ENCODE peak calls at places on chromosomes 5 and 9, in nine cellular contexts. C, V, W, Y, T, H, O, X and Z are unnamed samples.

GRCh38 chr9:100088202-100088601 is 10.6 kb downstream of the ERP44 start:
- DNase-seq in C (no peak), V (no peak), W (no peak), Y (peak; percentile 9), T (no peak), H (no peak), O (no peak), X (no peak), Z (no peak)

GRCh38 chr9:3337515-3337914 is 188.3 kb downstream of the RFX3 start:
- DNase-seq in C (no peak), V (no peak), W (no peak), Y (peak; percentile 46), T (no peak), H (peak; percentile 15), O (no peak), X (no peak), Z (no peak)

GRCh38 chr5:10030219-10030831 is 219.4 kb downstream of the ATPSCKMT start:
- DNase-seq in C (peak; percentile 36), V (no peak), W (no peak), Y (no peak), T (peak; percentile 23), H (no peak), O (no peak), X (peak; percentile 18), Z (no peak)

GRCh38 chr9:27499481-27499880 is 24.6 kb upstream of the IFNK start:
- DNase-seq in C (no peak), V (no peak), W (no peak), Y (no peak), T (no peak), H (no peak), O (no peak), X (no peak), Z (no peak)

GRCh38 chr5:58114324-58114723 is 345.6 kb downstream of the PLK2 start:
- DNase-seq in C (no peak), V (no peak), W (no peak), Y (no peak), T (no peak), H (no peak), O (no peak), X (no peak), Z (no peak)

GRCh38 chr9:124297553-124297905 is 39.8 kb downstream of the NEK6 start:
- DNase-seq in C (peak; percentile 79), V (no peak), W (peak; percentile 72), Y (no peak), T (peak; percentile 60), H (peak; percentile 86), O (no peak), X (no peak), Z (no peak)

GRCh38 chr9:19286634-19287188 is 56.2 kb downstream of the DENND4C start:
- DNase-seq in C (no peak), V (no peak), W (no peak), Y (no peak), T (peak; percentile 4), H (no peak), O (no peak), X (no peak), Z (no peak)

GRCh38 chr9:98214811-98215210 is 22.4 kb upstream of the CORO2A start:
- DNase-seq in C (no peak), V (no peak), W (no peak), Y (no peak), T (no peak), H (no peak), O (no peak), X (no peak), Z (no peak)

GRCh38 chr5:149151717-149152116 is 10.4 kb downstream of the ABLIM3 start:
- DNase-seq in C (no peak), V (no peak), W (no peak), Y (no peak), T (no peak), H (no peak), O (no peak), X (no peak), Z (no peak)

GRCh38 chr5:132478498-132478855 is 12.1 kb downstream of the IRF1 start:
- DNase-seq in C (no peak), V (no peak), W (no peak), Y (no peak), T (no peak), H (no peak), O (no peak), X (no peak), Z (no peak)

GRCh38 chr5:132475939-132476852 is 14.4 kb downstream of the IRF1 start:
- DNase-seq in C (no peak), V (peak; percentile 31), W (no peak), Y (no peak), T (peak; percentile 83), H (no peak), O (no peak), X (no peak), Z (no peak)

GRCh38 chr5:132475531-132475930 is 15.0 kb downstream of the IRF1 start:
- DNase-seq in C (no peak), V (peak; percentile 26), W (no peak), Y (no peak), T (peak; percentile 38), H (no peak), O (no peak), X (no peak), Z (no peak)

GRCh38 chr5:132477784-132478497 is 12.6 kb downstream of the IRF1 start:
- DNase-seq in C (no peak), V (no peak), W (no peak), Y (peak; percentile 29), T (no peak), H (no peak), O (no peak), X (no peak), Z (no peak)

DNA sequence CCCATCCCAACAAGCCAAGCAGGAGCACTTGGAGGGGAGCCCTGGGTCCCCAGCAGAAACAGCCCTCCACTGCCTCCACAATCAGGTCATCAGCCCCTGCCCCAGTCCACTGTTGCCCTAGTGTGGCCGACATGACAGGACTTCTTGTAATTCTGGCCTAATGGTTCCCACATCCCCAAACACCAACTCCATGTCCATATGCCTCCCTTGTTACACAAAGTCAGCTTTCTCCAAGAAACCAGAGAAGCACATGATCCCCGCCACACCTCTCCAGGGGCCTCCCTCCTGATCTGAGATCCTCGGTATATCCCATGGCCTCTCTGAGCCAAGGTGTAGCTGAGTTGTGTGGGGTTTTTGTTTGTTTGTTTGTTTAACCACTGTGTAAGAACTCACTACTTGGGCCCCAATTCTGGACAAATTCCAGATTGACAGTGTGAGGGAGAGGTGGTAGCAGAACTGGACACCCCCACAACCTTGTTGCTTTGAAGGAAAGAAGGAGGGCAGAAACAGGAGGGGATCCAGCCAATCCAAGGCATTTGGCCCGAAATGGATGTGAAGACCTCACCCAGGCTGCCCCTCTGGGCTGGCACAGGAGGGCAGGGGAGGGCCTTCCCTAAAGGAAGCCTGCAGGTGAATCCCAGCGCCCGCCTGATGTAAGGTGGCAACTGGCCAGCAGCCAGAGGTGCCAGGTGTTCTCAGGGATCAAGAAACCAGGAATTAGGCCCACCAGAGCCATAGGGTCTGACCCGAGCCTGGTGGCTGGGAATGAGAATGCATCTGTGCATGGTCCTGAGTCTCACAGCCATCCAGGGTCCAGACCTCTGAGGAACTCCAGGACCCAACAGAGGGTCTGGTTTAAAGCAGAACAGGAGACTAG is 13.5 kb downstream of the IRF1 start:
- DNase-seq in C (no peak), V (peak; percentile 19), W (no peak), Y (peak; percentile 12), T (no peak), H (no peak), O (no peak), X (no peak), Z (no peak)
- TF ChIP-seq CTCF in C (no peak), V (no peak), W (no peak), Y (no peak), T (no peak), H (no peak), O (no peak), X (no peak), Z (no peak)

DNA sequence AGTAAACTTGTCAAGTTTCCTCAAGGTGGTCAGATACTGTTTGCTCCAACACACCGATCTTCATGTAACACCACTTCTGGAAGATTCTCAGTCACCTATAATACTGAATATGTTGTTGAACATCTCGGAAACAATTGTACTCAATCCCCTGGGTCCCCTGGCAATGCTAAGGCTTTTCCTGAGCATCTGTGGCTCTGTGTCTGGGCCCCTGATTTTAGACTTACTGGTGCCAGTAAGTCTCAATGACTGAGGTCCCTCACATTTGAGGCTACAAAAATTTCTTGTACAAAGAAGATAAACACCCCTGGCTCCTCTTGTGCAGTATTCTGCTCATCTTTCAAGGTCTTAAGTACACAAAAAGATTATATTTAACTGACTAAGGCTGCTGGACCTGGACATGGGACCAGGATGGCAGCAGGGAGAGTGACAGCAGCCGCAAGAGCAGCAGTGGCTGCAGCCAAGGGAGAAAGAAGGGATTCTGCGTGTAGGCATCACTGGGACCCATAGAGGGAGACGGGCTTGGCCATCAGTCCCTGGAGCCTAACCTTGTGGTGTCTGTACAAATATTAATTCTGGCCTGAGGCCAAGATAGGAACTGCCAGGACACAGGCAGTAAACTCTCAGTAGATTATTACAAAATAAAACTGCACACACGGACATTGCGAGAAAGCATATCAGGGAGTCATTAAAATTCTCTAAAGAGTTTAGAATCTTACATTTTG is 49.0 kb upstream of the TNPO1 start:
- DNase-seq in C (no peak), V (no peak), W (no peak), Y (no peak), T (peak; percentile 86), H (no peak), O (no peak), X (no peak), Z (no peak)
- TF ChIP-seq CTCF in C (no peak), V (no peak), W (no peak), Y (no peak), T (peak; percentile 25), H (no peak), O (no peak), X (no peak), Z (no peak)

DNA sequence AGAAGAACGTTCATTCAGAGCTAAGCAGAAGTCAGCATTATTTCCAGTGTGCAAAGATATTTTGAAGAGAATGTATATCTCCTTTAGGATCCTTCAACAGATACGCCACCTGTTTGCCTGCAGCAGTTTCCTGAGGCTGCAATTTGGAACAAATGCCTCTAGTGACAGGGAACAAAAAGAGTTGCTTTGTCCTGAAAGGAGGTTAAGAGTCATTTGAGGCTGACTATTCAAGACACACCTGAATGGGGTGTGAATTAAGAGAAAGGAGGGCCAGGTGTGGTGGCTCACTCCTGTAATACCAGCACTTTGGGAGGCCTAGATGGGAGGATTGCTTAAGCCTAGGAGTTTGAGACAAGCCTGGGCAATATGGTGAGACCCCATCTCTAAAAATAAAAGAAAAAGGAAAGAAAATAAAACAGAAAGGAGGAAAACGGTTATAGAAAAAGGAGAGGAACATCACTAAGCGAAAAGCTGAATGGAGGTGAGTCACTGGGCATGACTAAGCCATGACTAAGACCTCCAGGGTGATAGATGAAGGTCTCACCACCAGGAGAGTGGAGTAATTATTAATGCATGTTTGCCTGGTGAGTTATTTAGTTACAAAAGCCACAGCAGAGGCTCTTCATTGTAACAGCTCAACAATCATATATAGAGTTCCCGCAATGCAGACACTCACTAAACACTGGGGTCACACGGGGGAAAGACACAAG is 255.2 kb upstream of the TNC start:
- DNase-seq in C (no peak), V (no peak), W (no peak), Y (peak; percentile 38), T (peak; percentile 35), H (no peak), O (no peak), X (no peak), Z (no peak)
- TF ChIP-seq CTCF in C (no peak), V (no peak), W (no peak), Y (no peak), T (no peak), H (no peak), O (no peak), X (no peak), Z (no peak)

DNA sequence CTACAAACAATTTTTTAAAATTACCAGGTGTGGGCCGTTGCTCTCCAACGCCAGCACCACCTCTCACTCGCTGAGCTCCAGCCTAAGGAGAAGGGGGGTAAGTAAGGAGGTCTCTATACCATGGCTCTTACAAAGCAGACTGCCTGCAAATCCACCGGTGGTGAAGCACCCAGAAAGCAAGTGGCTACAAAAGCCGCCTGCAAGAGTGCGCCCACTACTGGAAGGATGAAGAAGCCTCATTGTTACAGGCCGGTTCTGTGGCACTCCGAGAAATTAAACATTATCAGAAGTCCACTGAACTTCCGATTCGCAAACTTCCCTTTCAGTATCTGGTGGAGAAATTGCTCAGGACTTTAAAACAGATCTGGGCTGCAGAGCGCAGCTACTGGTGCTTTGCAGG is 46.0 kb downstream of the CDO1 start:
- DNase-seq in C (no peak), V (no peak), W (no peak), Y (peak; percentile 38), T (peak; percentile 31), H (no peak), O (no peak), X (no peak), Z (no peak)
- TF ChIP-seq CTCF in C (no peak), V (no peak), W (no peak), Y (peak; percentile 43), T (peak; percentile 48), H (no peak), O (no peak), X (peak; percentile 39), Z (no peak)